ENCODE peak calls at places on chromosome 2, in nine cellular contexts. T, A, I, X, Y, N, C, B and U are unnamed samples.

GRCh38 chr2:191066281-191067233 is 52.6 kb upstream of the STAT1 start:
- DNase-seq in A (no peak), C (no peak), X (no peak), I (peak; percentile 12), N (no peak), T (no peak), B (no peak), Y (no peak), U (no peak)

GRCh38 chr2:41933035-41933429 is 114.8 kb upstream of the PKDCC start:
- DNase-seq in B (no peak), I (no peak), C (no peak), N (no peak), X (no peak), T (no peak), Y (no peak), A (no peak), U (no peak)

GRCh38 chr2:136141510-136142154 is 23.7 kb upstream of the CXCR4 start:
- DNase-seq in A (no peak), C (no peak), B (no peak), I (peak; percentile 18), X (peak; percentile 24), N (no peak), T (no peak), Y (no peak), U (no peak)

GRCh38 chr2:25743132-25743830 is 69.9 kb upstream of the DTNB start:
- DNase-seq in C (no peak), T (no peak), B (no peak), N (no peak), A (no peak), Y (no peak), X (no peak), I (no peak), U (no peak)

GRCh38 chr2:223586261-223586660 is 15.9 kb downstream of the SCG2 start:
- DNase-seq in I (peak; percentile 60), T (peak; percentile 88), N (no peak), C (no peak), A (no peak), B (no peak), X (peak; percentile 27), Y (no peak), U (no peak)

GRCh38 chr2:162300271-162300670 is 18.2 kb downstream of the IFIH1 start:
- DNase-seq in Y (no peak), C (no peak), T (no peak), N (no peak), B (no peak), X (no peak), A (no peak), I (no peak), U (no peak)

GRCh38 chr2:65997941-65998340 is 437.0 kb upstream of the MEIS1 start:
- DNase-seq in I (no peak), N (no peak), T (no peak), B (no peak), Y (no peak), C (no peak), X (no peak), A (no peak), U (no peak)

GRCh38 chr2:239935789-239936758 is 89.1 kb downstream of the NDUFA10 start:
- DNase-seq in Y (peak; percentile 15), N (no peak), A (no peak), B (no peak), X (no peak), I (no peak), T (no peak), C (no peak), U (peak; percentile 22)

GRCh38 chr2:106269591-106270291 is 75.6 kb upstream of the UXS1 start:
- DNase-seq in C (no peak), I (no peak), T (no peak), N (no peak), X (no peak), Y (no peak), B (peak; percentile 48), A (peak; percentile 89), U (no peak)

GRCh38 chr2:131115752-131116151 is 10.6 kb downstream of the PLEKHB2 start:
- DNase-seq in T (no peak), Y (no peak), N (no peak), A (no peak), X (no peak), C (no peak), B (no peak), I (no peak), U (no peak)

GRCh38 chr2:20143263-20143662 is 81.7 kb downstream of the SDC1 start:
- DNase-seq in N (no peak), I (no peak), T (peak; percentile 81), Y (no peak), X (no peak), B (no peak), A (no peak), C (no peak), U (peak; percentile 10)

GRCh38 chr2:64237266-64237665 is 93.0 kb upstream of the PELI1 start:
- DNase-seq in C (no peak), X (no peak), Y (no peak), T (no peak), A (no peak), B (no peak), N (no peak), I (no peak), U (no peak)

GRCh38 chr2:128754246-128754724 is 435.6 kb upstream of the HS6ST1 start:
- DNase-seq in T (no peak), Y (peak; percentile 58), B (peak; percentile 72), N (no peak), I (no peak), C (no peak), A (no peak), X (no peak), U (no peak)

GRCh38 chr2:433216-433615 is 145.3 kb upstream of the ALKAL2 start:
- DNase-seq in N (no peak), X (no peak), B (no peak), A (no peak), Y (no peak), I (no peak), C (no peak), T (no peak), U (no peak)

GRCh38 chr2:41543726-41544125 is 504.1 kb upstream of the PKDCC start:
- DNase-seq in A (no peak), X (no peak), N (no peak), B (no peak), Y (no peak), T (no peak), I (no peak), C (no peak), U (no peak)

GRCh38 chr2:122363885-122364284 is 608.4 kb downstream of the TSN start:
- DNase-seq in B (no peak), T (no peak), X (no peak), I (no peak), Y (no peak), N (no peak), A (no peak), C (no peak), U (no peak)
- H3K4me1 ChIP-seq in B (no peaks in the 10 kb centered on the region), T (no peaks in the 10 kb centered on the region), X (no peaks in the 10 kb centered on the region), I (peaks cover 18% of the 10 kb centered on the region), Y (no peaks in the 10 kb centered on the region), N (no peaks in the 10 kb centered on the region), A (no peaks in the 10 kb centered on the region), C (no peaks in the 10 kb centered on the region), U (no peaks in the 10 kb centered on the region)

DNA sequence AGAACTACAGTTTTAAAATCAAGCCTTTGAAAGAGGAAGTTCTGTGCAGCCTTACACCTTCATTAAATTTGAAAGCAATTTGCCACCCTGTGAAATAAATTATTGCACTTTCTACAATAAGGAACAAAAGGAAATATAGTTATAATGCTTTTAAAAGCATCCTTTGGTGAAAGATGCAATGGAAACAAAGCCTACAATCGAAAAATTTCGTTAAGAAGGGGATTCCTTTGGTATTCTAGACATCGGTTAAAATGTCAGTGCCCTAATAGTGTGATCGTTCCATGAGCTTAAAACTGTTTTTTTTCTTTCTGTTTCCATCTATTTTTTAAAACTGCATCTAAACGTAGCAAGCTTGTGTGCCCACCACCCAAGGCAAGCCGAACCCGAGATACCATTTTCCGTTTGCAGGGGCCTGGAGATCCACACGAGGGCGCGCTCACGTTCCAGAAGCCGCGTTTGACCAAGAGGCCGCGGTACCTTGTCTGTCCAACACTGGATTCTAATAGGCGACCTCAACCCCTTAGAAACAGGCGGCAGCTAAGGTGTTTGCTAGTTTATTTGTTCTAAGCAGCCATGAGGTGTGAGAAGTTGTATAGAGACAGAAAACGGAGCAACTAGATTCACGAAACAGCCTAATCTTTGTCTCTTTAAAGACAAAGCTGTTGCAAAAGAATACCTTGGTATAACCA is 4.0 kb downstream of the HOXD11 start:
- DNase-seq in T (peak; percentile 28), B (no peak), X (no peak), I (peak; percentile 91), A (no peak), C (no peak), Y (peak; percentile 64), N (no peak), U (no peak)
- TF ChIP-seq CTCF in T (peak; percentile 50), B (peak; percentile 47), X (peak; percentile 53), I (peak; percentile 96), A (no peak), C (peak; percentile 88), Y (peak; percentile 58), N (peak; percentile 73), U (peak; percentile 89)

GRCh38 chr2:47405757-47406156 is 2.8 kb downstream of the MSH2 start:
- DNase-seq in X (no peak), B (no peak), Y (no peak), I (no peak), A (no peak), N (no peak), C (no peak), T (no peak), U (no peak)
- H3K4me3 ChIP-seq in X (no peak overlapping the region), B (no peak overlapping the region), Y (no peak overlapping the region), I (no peak overlapping the region), A (no peak overlapping the region), N (no peak overlapping the region), C (no peak overlapping the region), T (no peak overlapping the region), U (no peak overlapping the region)

GRCh38 chr2:168499500-168499899 is 43.4 kb downstream of the CERS6 start:
- DNase-seq in X (no peak), Y (no peak), A (no peak), B (no peak), C (no peak), T (no peak), I (no peak), N (no peak), U (no peak)

GRCh38 chr2:168510125-168510756 is 54.2 kb downstream of the CERS6 start:
- DNase-seq in N (no peak), B (no peak), A (no peak), T (no peak), Y (no peak), C (no peak), X (no peak), I (no peak), U (no peak)

GRCh38 chr2:168500516-168500915 is 44.4 kb downstream of the CERS6 start:
- DNase-seq in B (no peak), C (no peak), Y (no peak), N (no peak), I (no peak), A (no peak), T (no peak), X (no peak), U (no peak)

GRCh38 chr2:168501456-168502065 is 45.5 kb downstream of the CERS6 start:
- DNase-seq in C (no peak), Y (no peak), N (no peak), X (no peak), T (no peak), A (no peak), I (no peak), B (no peak), U (no peak)

DNA sequence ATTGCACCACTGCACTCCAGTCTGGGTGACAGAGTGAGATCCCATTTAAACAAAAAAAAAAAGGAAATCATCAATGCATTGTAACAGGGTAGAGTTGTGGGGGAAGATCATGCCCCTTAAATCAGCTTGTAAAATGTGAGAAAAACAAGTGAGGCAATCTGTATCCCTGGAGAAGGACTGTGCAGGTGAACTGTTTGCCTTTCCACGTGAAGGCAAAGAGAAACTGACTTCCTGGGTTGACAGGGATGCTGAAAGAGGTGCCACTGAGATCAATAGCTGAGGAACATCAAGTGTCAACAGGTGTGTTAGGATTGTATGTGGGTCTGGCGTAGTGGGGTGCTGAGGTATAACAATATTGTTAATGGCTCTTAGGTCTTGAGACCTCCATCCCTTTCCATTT is 48.3 kb downstream of the CERS6 start:
- DNase-seq in X (no peak), B (no peak), Y (no peak), A (no peak), N (no peak), I (no peak), C (no peak), T (no peak), U (no peak)
- H3K4me1 ChIP-seq in X (no peaks in the 10 kb centered on the region), B (peaks cover 8% of the 10 kb centered on the region), Y (no peaks in the 10 kb centered on the region), A (no peaks in the 10 kb centered on the region), N (no peaks in the 10 kb centered on the region), I (no peaks in the 10 kb centered on the region), C (no peaks in the 10 kb centered on the region), T (no peaks in the 10 kb centered on the region), U (no peaks in the 10 kb centered on the region)